ENCODE peak calls at places on chromosomes 6 and 20, in eight cellular contexts. S, F, K, P, X, V, D and J are unnamed samples.

GRCh38 chr20:51043811-51044210 is 20.9 kb upstream of the KCNG1 start:
- DNase-seq in S (no peak), F (no peak), K (peak), P (no peak), X (no peak), V (no peak), D (no peak), J (no peak)

GRCh38 chr6:26222587-26222986 is 135.4 kb downstream of the HFE start:
- DNase-seq in S (no peak), F (no peak), K (no peak), P (no peak), X (no peak), V (no peak), D (no peak), J (no peak)

GRCh38 chr20:57901526-57901925 is 191.7 kb upstream of the PMEPA1 start:
- DNase-seq in S (no peak), F (no peak), K (no peak), P (no peak), X (no peak), V (no peak), D (no peak), J (no peak)

GRCh38 chr20:19996970-19997369 is 20.2 kb upstream of the NAA20 start:
- DNase-seq in S (no peak), F (peak), K (no peak), P (no peak), X (no peak), V (no peak), D (no peak), J (no peak)

GRCh38 chr6:64955435-64955848 is 751.6 kb downstream of the EYS start:
- DNase-seq in S (no peak), F (no peak), K (no peak), P (no peak), X (peak), V (no peak), D (no peak), J (no peak)

GRCh38 chr20:25259788-25260254 is 11.9 kb downstream of the PYGB start:
- DNase-seq in S (peak), F (peak), K (no peak), P (no peak), X (no peak), V (no peak), D (no peak), J (no peak)

GRCh38 chr6:37566209-37566859 is 66.6 kb upstream of the CCDC167 start:
- DNase-seq in S (peak), F (peak), K (no peak), P (peak), X (peak), V (no peak), D (peak), J (peak)

GRCh38 chr6:56757585-56757984 is 114.9 kb upstream of the DST start:
- DNase-seq in S (peak), F (peak), K (peak), P (peak), X (peak), V (no peak), D (no peak), J (no peak)

GRCh38 chr6:71599366-71599765 is 287.0 kb upstream of the RIMS1 start:
- DNase-seq in S (no peak), F (no peak), K (no peak), P (no peak), X (no peak), V (no peak), D (no peak), J (no peak)

GRCh38 chr6:168584671-168585070 is 143.7 kb downstream of the SMOC2 start:
- DNase-seq in S (no peak), F (no peak), K (no peak), P (no peak), X (no peak), V (no peak), D (no peak), J (no peak)

GRCh38 chr6:145199961-145200360 is 535.4 kb downstream of the EPM2A start:
- DNase-seq in S (no peak), F (no peak), K (peak), P (no peak), X (no peak), V (no peak), D (no peak), J (no peak)

GRCh38 chr6:34231566-34232336 is 4.9 kb upstream of the HMGA1 start:
- DNase-seq in S (no peak), F (no peak), K (no peak), P (no peak), X (no peak), V (no peak), D (no peak), J (no peak)

GRCh38 chr6:40912158-40912946 is 126.7 kb downstream of the UNC5CL start:
- DNase-seq in S (peak), F (peak), K (no peak), P (peak), X (peak), V (no peak), D (peak), J (peak)

GRCh38 chr6:52423971-52424381 is 3.8 kb downstream of the EFHC1 start:
- DNase-seq in S (no peak), F (no peak), K (peak), P (no peak), X (no peak), V (no peak), D (no peak), J (no peak)

GRCh38 chr20:2005359-2005758 is 11.5 kb upstream of the PDYN start:
- DNase-seq in S (no peak), F (no peak), K (peak), P (no peak), X (no peak), V (no peak), D (no peak), J (no peak)

GRCh38 chr20:17406191-17406590 is 125.0 kb downstream of the BFSP1 start:
- DNase-seq in S (no peak), F (no peak), K (no peak), P (no peak), X (no peak), V (no peak), D (no peak), J (no peak)

GRCh38 chr6:53723331-53723730 is 57.8 kb upstream of the KLHL31 start:
- DNase-seq in S (no peak), F (no peak), K (no peak), P (no peak), X (no peak), V (no peak), D (no peak), J (no peak)

GRCh38 chr6:89297695-89298351 is 17.3 kb downstream of the GABRR2 start:
- DNase-seq in S (peak), F (peak), K (peak), P (no peak), X (peak), V (no peak), D (no peak), J (no peak)

GRCh38 chr6:27145731-27146455 is 101.6 kb upstream of the PRSS16 start:
- DNase-seq in S (peak), F (peak), K (peak), P (peak), X (peak), V (no peak), D (peak), J (peak)

GRCh38 chr6:46648869-46649488 is 3.6 kb downstream of the CYP39A1 start:
- DNase-seq in S (no peak), F (no peak), K (no peak), P (no peak), X (no peak), V (no peak), D (no peak), J (no peak)

GRCh38 chr6:56483929-56484328 is 158.8 kb downstream of the DST start:
- DNase-seq in S (no peak), F (no peak), K (peak), P (no peak), X (no peak), V (no peak), D (no peak), J (no peak)

GRCh38 chr6:122730775-122731386 is 48.6 kb upstream of the FABP7 start:
- DNase-seq in S (no peak), F (no peak), K (peak), P (peak), X (peak), V (no peak), D (no peak), J (peak)

GRCh38 chr6:111540971-111541719 is 58.1 kb upstream of the REV3L start:
- DNase-seq in S (no peak), F (no peak), K (no peak), P (no peak), X (no peak), V (no peak), D (no peak), J (no peak)

GRCh38 chr6:17932362-17932852 is 55.0 kb downstream of the KIF13A start:
- DNase-seq in S (no peak), F (peak), K (peak), P (peak), X (no peak), V (no peak), D (no peak), J (no peak)

GRCh38 chr20:13839421-13840092 is 54.7 kb downstream of the NDUFAF5 start:
- DNase-seq in S (no peak), F (no peak), K (peak), P (no peak), X (no peak), V (no peak), D (no peak), J (no peak)

GRCh38 chr6:143948208-143948607 is 59.9 kb downstream of the PLAGL1 start:
- DNase-seq in S (no peak), F (no peak), K (no peak), P (no peak), X (no peak), V (no peak), D (no peak), J (no peak)

GRCh38 chr6:48915591-48915990 is 547.5 kb downstream of the MMUT start:
- DNase-seq in S (no peak), F (no peak), K (no peak), P (no peak), X (no peak), V (no peak), D (no peak), J (no peak)

GRCh38 chr6:165109011-165109410 is 200.4 kb downstream of the C6orf118 start:
- DNase-seq in S (no peak), F (no peak), K (no peak), P (no peak), X (no peak), V (no peak), D (no peak), J (no peak)

GRCh38 chr6:3261921-3262320 is 3.2 kb downstream of the PSMG4 start:
- DNase-seq in S (no peak), F (no peak), K (no peak), P (no peak), X (no peak), V (no peak), D (no peak), J (no peak)

GRCh38 chr6:27502508-27503435 is 29.9 kb upstream of the ZNF184 start:
- DNase-seq in S (peak), F (peak), K (peak), P (peak), X (peak), V (no peak), D (peak), J (peak)

GRCh38 chr20:63124092-63124781 is 91.7 kb downstream of the YTHDF1 start:
- DNase-seq in S (no peak), F (no peak), K (peak), P (peak), X (no peak), V (no peak), D (no peak), J (no peak)

GRCh38 chr20:13085275-13085674 is 76.5 kb downstream of the SPTLC3 start:
- DNase-seq in S (no peak), F (no peak), K (no peak), P (no peak), X (no peak), V (no peak), D (no peak), J (no peak)

GRCh38 chr6:44630125-44631028 is 242.9 kb downstream of the CDC5L start:
- DNase-seq in S (peak), F (no peak), K (peak), P (no peak), X (peak), V (no peak), D (peak), J (peak)

GRCh38 chr6:167293590-167294091 is 2.5 kb downstream of the UNC93A start:
- DNase-seq in S (no peak), F (no peak), K (no peak), P (no peak), X (no peak), V (no peak), D (no peak), J (no peak)

GRCh38 chr6:167293088-167293589 is 2.0 kb downstream of the UNC93A start:
- DNase-seq in S (no peak), F (no peak), K (no peak), P (no peak), X (no peak), V (no peak), D (no peak), J (no peak)

GRCh38 chr6:167292301-167293087 is 1.4 kb downstream of the UNC93A start:
- DNase-seq in S (no peak), F (no peak), K (no peak), P (no peak), X (no peak), V (no peak), D (no peak), J (no peak)

GRCh38 chr6:167291623-167292300 is 647 bp downstream of the UNC93A start:
- DNase-seq in S (no peak), F (no peak), K (no peak), P (no peak), X (no peak), V (no peak), D (no peak), J (no peak)

DNA sequence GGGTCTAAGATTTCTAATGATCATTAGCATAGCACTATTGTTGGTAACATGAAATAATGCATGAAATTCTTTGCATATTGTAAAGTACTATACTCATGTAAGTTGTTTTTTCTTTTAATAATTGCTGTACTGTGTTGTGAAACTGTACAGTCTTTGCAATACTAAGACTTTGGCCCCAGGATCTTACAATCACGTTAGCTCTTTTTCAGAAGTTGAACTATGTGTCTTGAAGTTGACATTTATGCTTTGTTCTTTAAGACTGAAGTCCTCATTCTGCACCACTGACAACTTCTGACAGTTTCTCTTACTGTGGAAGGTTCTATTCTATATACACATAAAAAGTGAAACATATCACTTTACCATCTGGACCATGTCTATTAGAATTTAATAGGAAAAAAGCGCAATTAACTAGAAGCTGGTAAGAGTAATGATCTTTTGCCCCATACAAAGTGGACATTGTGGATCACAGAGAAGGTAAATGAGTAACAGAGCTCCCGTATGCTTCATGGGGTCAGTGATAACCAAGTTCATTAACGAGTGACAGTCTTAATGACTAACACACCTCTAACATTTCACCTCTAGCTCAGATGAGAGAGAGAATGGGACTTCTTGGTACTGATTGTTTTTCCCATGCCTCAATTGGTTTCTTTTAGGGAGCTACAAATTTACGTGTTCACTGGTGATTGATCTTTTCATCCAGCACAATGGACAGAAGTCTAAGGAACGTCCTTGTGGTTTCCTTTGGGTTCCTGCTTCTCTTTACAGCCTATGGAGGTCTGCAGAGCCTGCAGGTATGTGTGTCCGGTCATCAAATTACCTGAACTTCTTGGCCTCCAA is at the start of gene UNC93A:
- DNase-seq in S (no peak), F (no peak), K (no peak), P (no peak), X (no peak), V (no peak), D (no peak), J (no peak)
- TF ChIP-seq POLR2A in S (no peak), F (no peak), K (no peak), P (no peak), X (no peak), V (no peak), D (no peak), J (no peak)

DNA sequence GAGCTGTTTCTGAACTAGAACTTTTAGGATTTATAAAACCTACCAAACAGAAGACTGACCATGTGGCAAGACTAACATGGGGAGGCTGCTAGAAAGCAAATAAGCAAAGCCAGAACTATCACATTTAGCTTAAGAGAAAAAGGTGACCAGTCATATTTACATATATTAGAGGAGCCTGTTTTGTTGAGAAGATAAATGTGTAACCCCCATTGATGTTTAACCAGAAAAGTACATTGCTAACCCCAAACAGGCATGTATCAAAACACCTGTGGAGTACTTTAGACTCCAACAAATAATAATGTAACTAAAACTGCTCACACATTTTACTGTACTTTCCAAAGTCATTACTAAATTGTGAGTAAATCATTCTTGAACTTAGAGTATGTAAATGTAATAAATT is 35.0 kb downstream of the AKIRIN2 start:
- DNase-seq in S (no peak), F (no peak), K (no peak), P (no peak), X (no peak), V (no peak), D (no peak), J (no peak)
- TF ChIP-seq POLR2A in S (no peak), F (no peak), K (no peak), P (no peak), X (no peak), V (no peak), D (no peak), J (no peak)

GRCh38 chr20:15245896-15246295 is 908.5 kb upstream of the FLRT3 start:
- DNase-seq in S (no peak), F (no peak), K (no peak), P (no peak), X (no peak), V (no peak), D (no peak), J (no peak)

GRCh38 chr20:15239542-15240206 is 902.3 kb upstream of the FLRT3 start:
- DNase-seq in S (no peak), F (no peak), K (no peak), P (no peak), X (no peak), V (no peak), D (no peak), J (no peak)

GRCh38 chr20:15240801-15241200 is 903.4 kb upstream of the FLRT3 start:
- DNase-seq in S (no peak), F (no peak), K (no peak), P (no peak), X (no peak), V (no peak), D (no peak), J (no peak)

GRCh38 chr20:15241696-15242095 is 904.3 kb upstream of the FLRT3 start:
- DNase-seq in S (no peak), F (no peak), K (no peak), P (no peak), X (no peak), V (no peak), D (no peak), J (no peak)

GRCh38 chr20:15242773-15243172 is 905.4 kb upstream of the FLRT3 start:
- DNase-seq in S (no peak), F (no peak), K (no peak), P (no peak), X (no peak), V (no peak), D (no peak), J (no peak)
- TF ChIP-seq POLR2A in S (no peak), F (no peak), K (no peak), P (no peak), X (no peak), V (no peak), D (no peak), J (no peak)

GRCh38 chr6:33069021-33069738 is 4.3 kb downstream of the HLA-DPA1 start:
- DNase-seq in S (no peak), F (no peak), K (no peak), P (no peak), X (no peak), V (no peak), D (no peak), J (no peak)

GRCh38 chr6:33073431-33073871 is at the start of gene HLA-DPA1:
- DNase-seq in S (peak), F (peak), K (peak), P (no peak), X (peak), V (no peak), D (no peak), J (peak)

GRCh38 chr6:33072508-33073100 is 845 bp downstream of the HLA-DPA1 start:
- DNase-seq in S (no peak), F (no peak), K (no peak), P (no peak), X (no peak), V (no peak), D (no peak), J (no peak)

GRCh38 chr6:33070909-33071308 is 2.5 kb downstream of the HLA-DPA1 start:
- DNase-seq in S (no peak), F (no peak), K (no peak), P (no peak), X (no peak), V (no peak), D (no peak), J (no peak)

DNA sequence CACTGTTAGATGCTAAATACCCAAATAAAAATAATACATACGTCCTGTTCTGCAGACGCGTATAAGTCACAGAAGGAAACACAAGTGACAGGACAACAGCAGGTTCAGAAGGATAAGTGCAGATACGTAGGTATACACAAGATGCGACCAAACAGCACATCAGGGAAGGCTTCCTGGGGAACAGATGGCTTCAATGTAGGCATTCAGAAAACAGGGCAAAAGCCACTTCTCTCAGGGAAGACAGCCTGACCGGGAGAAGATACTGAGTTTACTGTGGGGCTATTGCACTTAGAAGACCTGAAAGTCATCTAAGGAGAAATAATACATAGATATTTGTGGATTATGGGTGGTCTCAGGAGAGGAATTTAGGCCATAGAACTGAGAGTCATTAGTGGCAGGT is 1.9 kb downstream of the HLA-DPA1 start:
- DNase-seq in S (no peak), F (no peak), K (no peak), P (no peak), X (no peak), V (no peak), D (no peak), J (no peak)
- TF ChIP-seq POLR2A in S (no peak), F (no peak), K (no peak), P (no peak), X (no peak), V (no peak), D (no peak), J (no peak)